ENCODE peak calls at places on chromosomes 3 and 15, in nine cellular contexts. One of them, this sample, is unnamed. For H3K4me1, the result is how much of the 10 kb centered on the place peaks cover.

GRCh38 chr15:71080166-71080565 is 35.1 kb upstream of the THSD4 start:
- DNase-seq in stomach: no peak
- DNase-seq in transverse colon: no peak
- DNase-seq in upper lobe of left lung: no peak
- DNase-seq in prostate gland: no peak
- DNase-seq in vagina: no peak
- DNase-seq in suprapubic skin: no peak
- DNase-seq in K562: no peak
- DNase-seq in spleen: no peak
- DNase-seq in this sample: no peak

GRCh38 chr15:22978691-22979068 is 1.5 kb downstream of the CYFIP1 start:
- DNase-seq in prostate gland: no peak
- DNase-seq in spleen: no peak
- DNase-seq in transverse colon: no peak
- DNase-seq in suprapubic skin: no peak
- DNase-seq in vagina: no peak
- DNase-seq in K562: no peak
- DNase-seq in stomach: no peak
- DNase-seq in upper lobe of left lung: no peak
- DNase-seq in this sample: no peak

GRCh38 chr15:70376929-70377691 is 279.4 kb upstream of the TLE3 start:
- DNase-seq in stomach: peak
- DNase-seq in prostate gland: no peak
- DNase-seq in vagina: peak
- DNase-seq in K562: peak
- DNase-seq in suprapubic skin: peak
- DNase-seq in transverse colon: peak
- DNase-seq in spleen: no peak
- DNase-seq in upper lobe of left lung: peak
- DNase-seq in this sample: no peak

GRCh38 chr3:150055332-150055731 is 84.6 kb upstream of the PFN2 start:
- DNase-seq in vagina: peak
- DNase-seq in transverse colon: no peak
- DNase-seq in K562: no peak
- DNase-seq in suprapubic skin: no peak
- DNase-seq in stomach: no peak
- DNase-seq in upper lobe of left lung: no peak
- DNase-seq in spleen: no peak
- DNase-seq in prostate gland: no peak
- DNase-seq in this sample: no peak

GRCh38 chr3:131147534-131147933 is 120.9 kb downstream of the NEK11 start:
- DNase-seq in vagina: no peak
- DNase-seq in prostate gland: no peak
- DNase-seq in suprapubic skin: no peak
- DNase-seq in transverse colon: no peak
- DNase-seq in K562: no peak
- DNase-seq in stomach: no peak
- DNase-seq in spleen: no peak
- DNase-seq in upper lobe of left lung: no peak
- DNase-seq in this sample: no peak

GRCh38 chr3:102104093-102104492 is 254.8 kb downstream of the NFKBIZ start:
- DNase-seq in spleen: no peak
- DNase-seq in K562: no peak
- DNase-seq in suprapubic skin: no peak
- DNase-seq in vagina: no peak
- DNase-seq in prostate gland: no peak
- DNase-seq in transverse colon: no peak
- DNase-seq in upper lobe of left lung: no peak
- DNase-seq in stomach: no peak
- DNase-seq in this sample: no peak

GRCh38 chr15:89790206-89790605 is 14.1 kb downstream of the MESP2 start:
- DNase-seq in vagina: no peak
- DNase-seq in stomach: no peak
- DNase-seq in K562: no peak
- DNase-seq in prostate gland: no peak
- DNase-seq in upper lobe of left lung: no peak
- DNase-seq in transverse colon: no peak
- DNase-seq in spleen: peak
- DNase-seq in suprapubic skin: no peak
- DNase-seq in this sample: no peak

GRCh38 chr3:154151969-154152368 is 30.8 kb downstream of the ARHGEF26 start:
- DNase-seq in transverse colon: no peak
- DNase-seq in upper lobe of left lung: no peak
- DNase-seq in K562: no peak
- DNase-seq in vagina: no peak
- DNase-seq in stomach: no peak
- DNase-seq in prostate gland: no peak
- DNase-seq in suprapubic skin: no peak
- DNase-seq in spleen: no peak
- DNase-seq in this sample: no peak

GRCh38 chr15:61228025-61228901 is 839 bp downstream of the RORA start:
- DNase-seq in stomach: no peak
- DNase-seq in K562: no peak
- DNase-seq in prostate gland: no peak
- DNase-seq in transverse colon: no peak
- DNase-seq in suprapubic skin: no peak
- DNase-seq in upper lobe of left lung: peak
- DNase-seq in spleen: no peak
- DNase-seq in vagina: no peak
- DNase-seq in this sample: no peak

GRCh38 chr15:34721802-34722795 is 32.7 kb downstream of the GJD2 start:
- DNase-seq in vagina: peak
- DNase-seq in prostate gland: no peak
- DNase-seq in suprapubic skin: no peak
- DNase-seq in stomach: no peak
- DNase-seq in transverse colon: no peak
- DNase-seq in spleen: peak
- DNase-seq in upper lobe of left lung: peak
- DNase-seq in K562: no peak
- DNase-seq in this sample: no peak

GRCh38 chr15:34726407-34727100 is 28.2 kb downstream of the GJD2 start:
- DNase-seq in suprapubic skin: no peak
- DNase-seq in upper lobe of left lung: no peak
- DNase-seq in stomach: no peak
- DNase-seq in spleen: no peak
- DNase-seq in transverse colon: no peak
- DNase-seq in K562: no peak
- DNase-seq in vagina: no peak
- DNase-seq in prostate gland: no peak
- DNase-seq in this sample: no peak

GRCh38 chr15:34729056-34729455 is 25.7 kb downstream of the GJD2 start:
- DNase-seq in prostate gland: no peak
- DNase-seq in upper lobe of left lung: no peak
- DNase-seq in spleen: no peak
- DNase-seq in vagina: no peak
- DNase-seq in suprapubic skin: no peak
- DNase-seq in stomach: no peak
- DNase-seq in transverse colon: no peak
- DNase-seq in K562: no peak
- DNase-seq in this sample: no peak

GRCh38 chr15:34724486-34724885 is 30.3 kb downstream of the GJD2 start:
- DNase-seq in stomach: no peak
- DNase-seq in suprapubic skin: no peak
- DNase-seq in transverse colon: no peak
- DNase-seq in upper lobe of left lung: no peak
- DNase-seq in K562: no peak
- DNase-seq in spleen: no peak
- DNase-seq in vagina: no peak
- DNase-seq in prostate gland: no peak
- DNase-seq in this sample: no peak

GRCh38 chr15:34725565-34725964 is 29.2 kb downstream of the GJD2 start:
- DNase-seq in stomach: no peak
- DNase-seq in K562: no peak
- DNase-seq in transverse colon: no peak
- DNase-seq in prostate gland: no peak
- DNase-seq in vagina: no peak
- DNase-seq in suprapubic skin: no peak
- DNase-seq in upper lobe of left lung: no peak
- DNase-seq in spleen: no peak
- DNase-seq in this sample: no peak
- TF ChIP-seq POLR2AphosphoS5 in stomach: no peak
- TF ChIP-seq POLR2AphosphoS5 in K562: no peak
- TF ChIP-seq POLR2AphosphoS5 in transverse colon: no peak
- TF ChIP-seq POLR2AphosphoS5 in prostate gland: no peak
- TF ChIP-seq POLR2AphosphoS5 in vagina: no peak
- TF ChIP-seq POLR2AphosphoS5 in suprapubic skin: no peak
- TF ChIP-seq POLR2AphosphoS5 in upper lobe of left lung: no peak
- TF ChIP-seq POLR2AphosphoS5 in spleen: no peak
- TF ChIP-seq POLR2AphosphoS5 in this sample: no peak

DNA sequence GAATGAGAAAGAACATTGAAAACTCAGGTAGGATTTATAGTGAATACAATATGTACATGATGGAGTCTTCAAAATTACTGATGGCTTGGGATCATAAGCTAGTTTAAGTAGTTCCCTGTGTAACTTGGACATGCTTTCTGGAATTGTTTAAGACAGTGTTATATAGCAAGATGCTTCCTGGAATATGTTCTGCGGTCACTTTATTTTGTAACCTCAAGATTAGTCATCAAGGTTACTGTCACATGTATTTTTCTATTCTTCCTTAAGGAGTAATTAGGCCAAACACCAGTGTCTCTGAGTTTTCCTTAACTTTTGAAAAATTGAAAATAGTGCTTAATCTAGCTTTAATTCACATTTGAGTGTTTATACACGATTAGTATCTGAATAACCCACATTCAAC is 760.3 kb upstream of the ARRDC4 start:
- DNase-seq in spleen: no peak
- DNase-seq in vagina: no peak
- DNase-seq in prostate gland: no peak
- DNase-seq in K562: no peak
- DNase-seq in transverse colon: no peak
- DNase-seq in suprapubic skin: no peak
- DNase-seq in stomach: no peak
- DNase-seq in upper lobe of left lung: no peak
- DNase-seq in this sample: no peak
- TF ChIP-seq CTCF in spleen: no peak
- TF ChIP-seq CTCF in vagina: no peak
- TF ChIP-seq CTCF in prostate gland: no peak
- TF ChIP-seq CTCF in K562: no peak
- TF ChIP-seq CTCF in transverse colon: no peak
- TF ChIP-seq CTCF in suprapubic skin: no peak
- TF ChIP-seq CTCF in stomach: no peak
- TF ChIP-seq CTCF in upper lobe of left lung: no peak
- TF ChIP-seq CTCF in this sample: no peak

DNA sequence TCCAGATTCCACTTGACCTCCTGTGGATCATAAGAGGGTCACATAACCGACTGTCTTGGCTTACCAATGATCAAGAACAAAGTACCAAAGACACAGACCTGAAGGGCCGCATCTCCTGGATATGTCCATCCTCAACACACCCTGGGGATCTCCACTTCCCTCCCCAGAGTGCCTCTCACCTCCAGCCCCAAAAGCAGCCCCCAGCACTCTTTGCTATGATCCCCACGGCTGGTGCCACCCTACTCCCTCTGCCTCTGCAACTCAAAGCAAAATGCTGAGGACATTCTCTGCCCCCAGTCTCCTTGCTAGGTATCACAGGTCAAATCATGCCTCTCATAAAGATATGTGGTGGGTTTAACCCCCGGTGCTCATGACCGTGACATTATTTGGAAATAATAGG is 32.7 kb downstream of the SLCO2A1 start:
- DNase-seq in vagina: peak
- DNase-seq in transverse colon: no peak
- DNase-seq in upper lobe of left lung: no peak
- DNase-seq in prostate gland: no peak
- DNase-seq in stomach: no peak
- DNase-seq in K562: no peak
- DNase-seq in suprapubic skin: peak
- DNase-seq in spleen: no peak
- DNase-seq in this sample: no peak
- H3K4me1 ChIP-seq in vagina: under half
- H3K4me1 ChIP-seq in transverse colon: under half
- H3K4me1 ChIP-seq in upper lobe of left lung: under half
- H3K4me1 ChIP-seq in prostate gland: under half
- H3K4me1 ChIP-seq in stomach: under half
- H3K4me1 ChIP-seq in K562: under half
- H3K4me1 ChIP-seq in suprapubic skin: under half
- H3K4me1 ChIP-seq in spleen: under half
- H3K4me1 ChIP-seq in this sample: under half

GRCh38 chr3:133896002-133896761 is 500 bp upstream of the RAB6B start:
- DNase-seq in stomach: no peak
- DNase-seq in suprapubic skin: no peak
- DNase-seq in upper lobe of left lung: peak
- DNase-seq in vagina: no peak
- DNase-seq in K562: no peak
- DNase-seq in transverse colon: no peak
- DNase-seq in spleen: no peak
- DNase-seq in prostate gland: no peak
- DNase-seq in this sample: no peak

GRCh38 chr3:133894334-133895207 is 1.1 kb downstream of the RAB6B start:
- DNase-seq in upper lobe of left lung: peak
- DNase-seq in vagina: no peak
- DNase-seq in suprapubic skin: no peak
- DNase-seq in transverse colon: no peak
- DNase-seq in K562: peak
- DNase-seq in spleen: no peak
- DNase-seq in stomach: no peak
- DNase-seq in prostate gland: no peak
- DNase-seq in this sample: no peak

GRCh38 chr3:133897547-133897946 is 1.9 kb upstream of the RAB6B start:
- DNase-seq in stomach: no peak
- DNase-seq in K562: no peak
- DNase-seq in upper lobe of left lung: no peak
- DNase-seq in vagina: no peak
- DNase-seq in prostate gland: no peak
- DNase-seq in suprapubic skin: no peak
- DNase-seq in spleen: no peak
- DNase-seq in transverse colon: no peak
- DNase-seq in this sample: no peak

GRCh38 chr3:133893683-133894333 is 1.9 kb downstream of the RAB6B start:
- DNase-seq in upper lobe of left lung: no peak
- DNase-seq in prostate gland: no peak
- DNase-seq in K562: no peak
- DNase-seq in transverse colon: no peak
- DNase-seq in suprapubic skin: no peak
- DNase-seq in stomach: no peak
- DNase-seq in spleen: no peak
- DNase-seq in vagina: no peak
- DNase-seq in this sample: no peak

DNA sequence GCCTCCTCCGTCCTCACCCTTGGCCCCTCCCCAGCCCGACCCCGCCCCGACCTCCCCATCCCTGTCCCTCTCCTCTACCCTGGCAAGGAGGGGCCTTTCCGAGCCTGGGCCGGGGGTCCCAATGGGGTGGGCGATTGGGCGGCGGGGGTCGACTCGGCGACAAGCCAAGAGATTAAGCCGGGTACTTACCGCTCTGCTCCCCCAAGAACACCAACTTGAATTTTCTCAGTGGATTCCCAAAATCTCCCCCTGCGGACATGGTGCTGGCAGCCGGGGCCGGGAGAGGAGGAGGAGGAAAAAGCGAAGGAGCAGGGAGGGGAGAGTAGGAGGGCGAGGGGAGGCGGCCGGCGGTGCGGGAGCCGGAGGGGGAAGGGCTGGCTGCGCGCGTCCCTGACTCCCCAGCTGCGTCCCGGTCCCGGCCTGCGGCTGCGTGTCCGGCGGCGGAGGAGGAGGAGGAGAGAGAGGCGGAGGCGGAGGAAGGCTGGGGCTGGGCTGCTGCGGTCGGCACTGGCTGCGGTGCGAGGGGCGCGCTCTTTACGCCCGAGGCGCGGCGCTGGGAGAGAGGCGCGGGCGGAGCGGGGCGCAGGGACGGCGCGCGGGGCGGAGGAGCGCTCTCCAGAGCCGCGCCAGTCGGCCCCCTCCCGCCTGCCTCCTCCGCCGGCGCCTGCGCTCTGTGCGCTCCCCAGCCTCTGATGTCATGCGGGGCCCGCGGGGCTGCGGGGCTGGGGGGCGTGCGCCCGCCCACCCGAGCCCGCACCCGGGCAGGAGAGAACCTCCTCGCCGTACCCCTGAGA is at the start of gene RAB6B:
- DNase-seq in K562: peak
- DNase-seq in upper lobe of left lung: peak
- DNase-seq in suprapubic skin: no peak
- DNase-seq in vagina: no peak
- DNase-seq in transverse colon: no peak
- DNase-seq in prostate gland: no peak
- DNase-seq in spleen: no peak
- DNase-seq in stomach: no peak
- DNase-seq in this sample: no peak
- TF ChIP-seq POLR2AphosphoS5 in K562: no peak
- TF ChIP-seq POLR2AphosphoS5 in upper lobe of left lung: no peak
- TF ChIP-seq POLR2AphosphoS5 in suprapubic skin: no peak
- TF ChIP-seq POLR2AphosphoS5 in vagina: no peak
- TF ChIP-seq POLR2AphosphoS5 in transverse colon: no peak
- TF ChIP-seq POLR2AphosphoS5 in prostate gland: no peak
- TF ChIP-seq POLR2AphosphoS5 in spleen: no peak
- TF ChIP-seq POLR2AphosphoS5 in stomach: no peak
- TF ChIP-seq POLR2AphosphoS5 in this sample: no peak

This sample was measured in Panc1.